ENCODE peak calls at places on chromosomes 11 and 22, in five cellular contexts. C is left lung, P is ovary, Z is aorta, S is brain microvascular endothelial cell. W is an unnamed sample.
A peak's percentile ranks its signal among the peaks of the same experiment; 100 is the strongest.

GRCh38 chr11:112762686-112763048 is 198.6 kb upstream of the NCAM1 start:
- DNase-seq in C (no peak), Z (no peak), P (no peak), S (no peak), W (no peak)

GRCh38 chr22:41395531-41396240 is 13.9 kb downstream of the TEF start:
- DNase-seq in S (no peak), Z (no peak), P (no peak), C (no peak), W (no peak)

GRCh38 chr11:1180171-1180570 is 22.4 kb downstream of the MUC5AC start:
- DNase-seq in C (peak; percentile 55), S (no peak), Z (peak; percentile 58), P (no peak), W (no peak)

GRCh38 chr22:48944756-48945620 is 882.7 kb downstream of the BRD1 start:
- DNase-seq in P (no peak), Z (peak; percentile 67), S (no peak), C (no peak), W (no peak)

GRCh38 chr11:109604506-109604905 is 182.5 kb downstream of the C11orf87 start:
- DNase-seq in P (no peak), S (no peak), Z (no peak), C (no peak), W (no peak)

GRCh38 chr11:15716550-15716949 is 601.8 kb downstream of the INSC start:
- DNase-seq in C (no peak), S (peak; percentile 46), P (no peak), Z (no peak), W (no peak)

GRCh38 chr11:128610765-128611617 is 23.6 kb upstream of the ETS1 start:
- DNase-seq in P (no peak), C (no peak), S (no peak), Z (no peak), W (no peak)

GRCh38 chr22:43000441-43001175 is 14.3 kb downstream of the PACSIN2 start:
- DNase-seq in Z (peak; percentile 75), S (no peak), C (no peak), P (no peak), W (no peak)

GRCh38 chr22:38352436-38352835 is 35.2 kb upstream of the CSNK1E start:
- DNase-seq in S (no peak), C (no peak), Z (no peak), P (no peak), W (no peak)

GRCh38 chr11:1506981-1507380 is 20.4 kb upstream of the MOB2 start:
- DNase-seq in Z (peak; percentile 70), C (peak; percentile 49), P (no peak), S (no peak), W (no peak)

GRCh38 chr11:15208570-15209222 is 94.0 kb downstream of the INSC start:
- DNase-seq in Z (peak; percentile 89), S (peak; percentile 56), C (peak; percentile 91), P (no peak), W (peak; percentile 23)

GRCh38 chr22:28802595-28803087 is 2.3 kb upstream of the XBP1 start:
- DNase-seq in Z (no peak), P (no peak), S (no peak), C (no peak), W (no peak)

GRCh38 chr11:46868912-46869311 is 22.8 kb upstream of the CKAP5 start:
- DNase-seq in P (no peak), Z (no peak), S (no peak), C (no peak), W (no peak)

GRCh38 chr11:34345012-34345804 is 12.6 kb downstream of the ABTB2 start:
- DNase-seq in Z (peak; percentile 80), S (peak; percentile 77), P (peak; percentile 47), C (no peak), W (peak; percentile 69)

GRCh38 chr11:3220521-3221407 is 2.2 kb upstream of the MRGPRG start:
- DNase-seq in Z (peak; percentile 74), C (peak; percentile 79), S (no peak), P (peak; percentile 3), W (peak; percentile 11)

GRCh38 chr11:1918436-1919315 is 827 bp upstream of the TNNT3 start:
- DNase-seq in P (no peak), S (no peak), Z (peak; percentile 72), C (peak; percentile 55), W (peak; percentile 35)

GRCh38 chr11:1126935-1127663 is 30.7 kb upstream of the MUC5AC start:
- DNase-seq in P (no peak), C (peak; percentile 76), S (no peak), Z (peak; percentile 71), W (no peak)

GRCh38 chr22:31646186-31647019 is 15.6 kb downstream of the PISD start:
- DNase-seq in C (no peak), Z (no peak), S (peak; percentile 97), P (no peak), W (peak; percentile 47)

GRCh38 chr11:36056160-36056751 is 112.4 kb downstream of the LDLRAD3 start:
- DNase-seq in P (peak; percentile 25), Z (no peak), S (peak; percentile 26), C (peak; percentile 68), W (no peak)

GRCh38 chr11:1829039-1829820 is 5.6 kb upstream of the SYT8 start:
- DNase-seq in S (peak; percentile 25), C (peak; percentile 82), P (no peak), Z (peak; percentile 79), W (no peak)

GRCh38 chr11:78967811-78968210 is 393.1 kb upstream of the NARS2 start:
- DNase-seq in Z (no peak), C (no peak), P (no peak), S (no peak), W (no peak)

GRCh38 chr11:17894929-17895658 is 117.8 kb downstream of the SERGEF start:
- DNase-seq in Z (no peak), S (no peak), P (no peak), C (no peak), W (no peak)

GRCh38 chr11:121716060-121716459 is 263.3 kb upstream of the SORL1-AS1 start:
- DNase-seq in P (no peak), S (peak; percentile 8), Z (no peak), C (no peak), W (no peak)

GRCh38 chr11:75591371-75591770 is 29.3 kb downstream of the SERPINH1 start:
- DNase-seq in C (no peak), S (no peak), Z (no peak), P (no peak), W (no peak)

GRCh38 chr22:33829549-33830280 is 90.6 kb downstream of the LARGE1 start:
- DNase-seq in P (no peak), S (no peak), C (no peak), Z (no peak), W (no peak)

DNA sequence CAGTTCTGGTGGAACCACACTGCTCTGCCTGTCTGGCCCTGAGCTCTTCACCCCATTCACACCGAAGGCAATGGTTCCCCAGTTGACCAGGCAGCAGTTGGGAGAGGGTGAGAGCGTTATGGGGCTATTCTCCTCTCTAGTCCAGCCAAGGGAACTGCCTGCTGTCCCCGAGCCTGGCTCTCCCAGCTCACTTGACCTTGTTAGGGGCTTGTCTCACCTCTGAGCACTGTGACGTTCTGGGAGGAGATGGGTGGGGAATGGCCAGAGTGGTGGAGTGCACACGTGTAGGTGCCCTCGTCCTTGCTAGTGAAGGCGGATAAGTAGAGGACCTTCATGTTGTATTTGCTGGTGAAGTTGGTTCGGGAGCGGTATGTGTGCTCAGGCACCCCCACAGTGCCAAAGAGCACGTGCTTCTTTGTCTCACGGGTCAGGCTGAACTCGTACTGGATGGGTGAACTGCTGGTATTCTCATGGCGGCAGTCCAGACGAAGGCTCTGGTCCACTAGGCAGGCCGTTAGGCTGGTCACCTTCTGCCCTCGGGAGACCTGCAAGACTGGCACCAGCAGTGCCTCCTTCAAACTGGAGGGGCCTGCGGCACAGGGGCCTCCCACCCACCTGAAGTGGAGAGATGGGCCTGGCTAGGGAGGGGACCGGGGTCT is 3.0 kb downstream of the THY1 start:
- DNase-seq in S (no peak), Z (no peak), C (no peak), P (no peak), W (no peak)
- H3K27ac ChIP-seq in S (no peak overlapping the region), Z (no peak overlapping the region), C (no peak overlapping the region), P (no peak overlapping the region), W (no peak overlapping the region)

GRCh38 chr22:36220457-36220921 is 18.8 kb downstream of the APOL2 start:
- DNase-seq in C (no peak), S (peak; percentile 51), Z (no peak), P (peak; percentile 33), W (peak; percentile 52)
- H3K27ac ChIP-seq in C (no peak overlapping the region), S (no peak overlapping the region), Z (no peak overlapping the region), P (no peak overlapping the region), W (no peak overlapping the region)

GRCh38 chr11:42595856-42596255 is 715.9 kb upstream of the API5 start:
- DNase-seq in C (no peak), S (no peak), Z (no peak), P (no peak), W (no peak)

GRCh38 chr11:42593426-42593825 is 718.4 kb upstream of the API5 start:
- DNase-seq in S (no peak), Z (no peak), P (no peak), C (no peak), W (no peak)

GRCh38 chr11:42598341-42598740 is 713.5 kb upstream of the API5 start:
- DNase-seq in P (no peak), C (no peak), Z (no peak), S (no peak), W (no peak)
- H3K27ac ChIP-seq in P (no peak overlapping the region), C (no peak overlapping the region), Z (no peak overlapping the region), S (no peak overlapping the region), W (no peak overlapping the region)

GRCh38 chr11:86495341-86495740 is 120.7 kb downstream of the CCDC81 start:
- DNase-seq in Z (no peak), S (no peak), P (no peak), C (no peak), W (no peak)
- H3K27ac ChIP-seq in Z (no peak overlapping the region), S (no peak overlapping the region), P (no peak overlapping the region), C (no peak overlapping the region), W (no peak overlapping the region)

DNA sequence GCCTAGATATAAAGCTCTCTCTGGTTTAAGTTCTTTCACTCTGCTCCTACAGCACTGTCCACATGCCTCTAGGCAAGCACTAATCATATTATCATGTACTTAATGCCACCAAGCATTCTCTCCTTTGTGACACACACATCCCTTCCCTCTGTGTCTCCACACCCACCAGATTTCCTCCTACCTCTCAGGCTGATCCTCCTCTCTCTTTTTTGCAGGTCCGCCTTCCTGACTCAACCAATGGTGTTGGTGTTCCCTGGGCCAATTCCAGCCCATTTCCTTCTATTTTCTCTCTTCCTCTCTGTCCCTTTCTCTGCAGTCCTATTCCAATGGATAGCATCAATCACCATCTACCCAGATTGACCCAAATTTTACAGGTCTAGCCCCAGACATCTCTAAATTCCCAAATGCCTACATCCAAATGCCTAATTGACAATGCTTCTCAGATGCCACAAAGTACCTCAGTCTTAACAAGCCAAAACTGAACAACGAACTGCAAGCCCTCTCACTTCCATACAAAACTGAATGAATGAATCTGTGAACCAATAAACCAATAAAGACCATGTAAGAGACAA is 504 bp upstream of the ZNF215 start:
- DNase-seq in P (no peak), C (no peak), S (no peak), Z (no peak), W (no peak)
- H3K27ac ChIP-seq in P (no peak overlapping the region), C (no peak overlapping the region), S (no peak overlapping the region), Z (no peak overlapping the region), W (peak overlapping the region; percentile 58)

GRCh38 chr11:119594639-119595249 is 134.3 kb downstream of the NECTIN1 start:
- DNase-seq in P (no peak), C (no peak), S (peak; percentile 86), Z (no peak), W (no peak)

GRCh38 chr11:119592642-119593041 is 136.4 kb downstream of the NECTIN1 start:
- DNase-seq in Z (no peak), C (no peak), S (no peak), P (no peak), W (peak; percentile 60)

GRCh38 chr11:119591836-119592310 is 137.1 kb downstream of the NECTIN1 start:
- DNase-seq in P (no peak), C (no peak), S (no peak), Z (no peak), W (no peak)

GRCh38 chr11:119590651-119591308 is 138.2 kb downstream of the NECTIN1 start:
- DNase-seq in C (no peak), P (no peak), S (no peak), Z (no peak), W (no peak)

GRCh38 chr11:119593346-119593745 is 135.7 kb downstream of the NECTIN1 start:
- DNase-seq in Z (no peak), C (no peak), P (no peak), S (no peak), W (no peak)
- H3K27ac ChIP-seq in Z (no peak overlapping the region), C (no peak overlapping the region), P (no peak overlapping the region), S (no peak overlapping the region), W (no peak overlapping the region)